ENCODE peak calls at places on chromosomes 16 and 17, in four cellular contexts. N is heart left ventricle, G is stomach, O is neural progenitor cell. S is an unnamed sample.

GRCh38 chr17:57939797-57940196 is 15.4 kb downstream of the CUEDC1 start:
- DNase-seq in G (no peak), O (no peak), N (peak; percentile 64), S (peak; percentile 85)

GRCh38 chr17:43403846-43404245 is 5.1 kb downstream of the ARL4D start:
- DNase-seq in N (no peak), G (no peak), O (peak; percentile 43), S (peak; percentile 49)

GRCh38 chr16:69187387-69187890 is 475 bp downstream of the SNTB2 start:
- DNase-seq in O (peak; percentile 78), N (peak; percentile 69), G (peak; percentile 60), S (peak; percentile 87)

GRCh38 chr16:69397821-69398521 is 12.2 kb upstream of the TERF2 start:
- DNase-seq in G (no peak), N (peak; percentile 41), O (peak; percentile 76), S (no peak)

GRCh38 chr16:49462356-49462988 is 88.9 kb downstream of the C16orf78 start:
- DNase-seq in N (peak; percentile 11), G (no peak), O (no peak), S (no peak)

GRCh38 chr17:33169580-33170285 is 123.4 kb downstream of the ASIC2 start:
- DNase-seq in O (no peak), N (no peak), G (no peak), S (no peak)

GRCh38 chr17:65374966-65375365 is 186.5 kb downstream of the AXIN2 start:
- DNase-seq in N (no peak), O (no peak), G (peak; percentile 61), S (no peak)

GRCh38 chr17:80782536-80783427 is 208.9 kb upstream of the CHMP6 start:
- DNase-seq in N (no peak), G (no peak), O (no peak), S (no peak)

GRCh38 chr17:28029033-28029432 is 13.4 kb upstream of the NLK start:
- DNase-seq in G (no peak), O (no peak), N (no peak), S (no peak)

GRCh38 chr17:80832266-80832676 is 159.4 kb upstream of the CHMP6 start:
- DNase-seq in G (no peak), O (peak; percentile 42), N (peak; percentile 48), S (peak; percentile 68)

GRCh38 chr16:18804540-18804939 is 3.2 kb upstream of the ARL6IP1 start:
- DNase-seq in N (no peak), O (peak; percentile 47), G (no peak), S (no peak)

GRCh38 chr16:67169642-67170167 is 633 bp upstream of the NOL3 start:
- DNase-seq in N (peak; percentile 72), G (no peak), O (peak; percentile 93), S (no peak)

GRCh38 chr17:68972119-68972704 is 17.0 kb upstream of the ABCA8 start:
- DNase-seq in N (no peak), O (peak; percentile 50), G (no peak), S (no peak)

GRCh38 chr17:44787271-44787940 is 28.6 kb downstream of the ADAM11 start:
- DNase-seq in O (no peak), G (no peak), N (no peak), S (peak; percentile 44)

GRCh38 chr17:67519801-67520251 is 142.7 kb downstream of the PITPNC1 start:
- DNase-seq in O (peak; percentile 29), N (no peak), G (no peak), S (no peak)

GRCh38 chr16:89210904-89211515 is 6.5 kb upstream of the ZNF778 start:
- DNase-seq in O (no peak), N (no peak), G (no peak), S (no peak)

GRCh38 chr17:67390006-67390645 is 13.0 kb downstream of the PITPNC1 start:
- DNase-seq in N (no peak), G (no peak), O (no peak), S (no peak)

GRCh38 chr17:31518478-31518877 is 127.0 kb downstream of the RAB11FIP4 start:
- DNase-seq in O (no peak), G (no peak), N (no peak), S (no peak)

GRCh38 chr17:61245706-61246135 is 153.9 kb upstream of the TBX2 start:
- DNase-seq in N (no peak), O (no peak), G (no peak), S (no peak)

GRCh38 chr17:46194393-46195216 is 1.4 kb upstream of the KANSL1 start:
- DNase-seq in G (no peak), N (no peak), O (peak; percentile 33), S (no peak)

GRCh38 chr16:31487720-31488629 is 5.1 kb downstream of the SLC5A2 start:
- DNase-seq in N (no peak), O (peak; percentile 76), G (peak; percentile 75), S (peak; percentile 88)

GRCh38 chr16:11114366-11115164 is 141.4 kb downstream of the SOCS1 start:
- DNase-seq in G (no peak), N (no peak), O (no peak), S (no peak)

GRCh38 chr17:75034236-75034908 is 12.4 kb downstream of the ATP5PD start:
- DNase-seq in O (peak; percentile 94), N (peak; percentile 88), G (peak; percentile 85), S (peak; percentile 93)

GRCh38 chr16:66344533-66345145 is 21.9 kb upstream of the CDH5 start:
- DNase-seq in N (no peak), G (no peak), O (peak; percentile 73), S (no peak)

GRCh38 chr17:63697341-63698286 is 2.3 kb downstream of the LIMD2 start:
- DNase-seq in N (peak; percentile 57), G (peak; percentile 73), O (peak; percentile 28), S (peak; percentile 85)

GRCh38 chr16:76176153-76176552 is 101.0 kb upstream of the CNTNAP4 start:
- DNase-seq in N (no peak), G (no peak), O (no peak), S (no peak)

GRCh38 chr17:79621151-79621940 is 10.5 kb upstream of the RBFOX3 start:
- DNase-seq in N (peak; percentile 9), G (no peak), O (no peak), S (peak; percentile 23)

GRCh38 chr17:82915010-82915696 is 75.3 kb upstream of the ZNF750 start:
- DNase-seq in G (no peak), N (no peak), O (no peak), S (peak; percentile 36)

GRCh38 chr16:52068447-52069074 is 478.4 kb downstream of the TOX3 start:
- DNase-seq in O (peak; percentile 72), G (peak; percentile 35), N (no peak), S (no peak)

GRCh38 chr16:64132686-64133085 is 989.2 kb downstream of the CDH11 start:
- DNase-seq in N (no peak), O (no peak), G (no peak), S (no peak)

GRCh38 chr17:66834919-66835454 is at the start of gene CACNG5:
- DNase-seq in G (no peak), N (no peak), O (peak; percentile 45), S (no peak)

GRCh38 chr16:65314246-65315003 is 192.6 kb upstream of the CDH11 start:
- DNase-seq in O (no peak), G (no peak), N (no peak), S (no peak)

GRCh38 chr16:89574681-89575246 is 794 bp upstream of the CPNE7 start:
- DNase-seq in N (no peak), O (peak; percentile 93), G (peak; percentile 77), S (peak; percentile 82)

GRCh38 chr17:70168979-70169706 is at the start of gene KCNJ2:
- DNase-seq in N (peak; percentile 94), G (peak; percentile 92), O (peak; percentile 95), S (peak; percentile 94)

GRCh38 chr16:30382398-30383015 is at the start of gene SEPTIN1:
- DNase-seq in O (no peak), N (peak; percentile 23), G (no peak), S (no peak)

GRCh38 chr17:77888242-77889134 is 70.0 kb upstream of the TNRC6C start:
- DNase-seq in O (no peak), N (no peak), G (no peak), S (peak; percentile 25)

GRCh38 chr16:68539704-68540370 is 746 bp downstream of the ZFP90 start:
- DNase-seq in G (no peak), N (no peak), O (peak; percentile 45), S (no peak)

GRCh38 chr17:74182041-74182783 is 21.3 kb upstream of the RPL38 start:
- DNase-seq in N (no peak), O (no peak), G (no peak), S (peak; percentile 54)

GRCh38 chr17:41511130-41511529 is 5.7 kb upstream of the KRT13 start:
- DNase-seq in N (no peak), O (peak; percentile 36), G (peak; percentile 53), S (no peak)

DNA sequence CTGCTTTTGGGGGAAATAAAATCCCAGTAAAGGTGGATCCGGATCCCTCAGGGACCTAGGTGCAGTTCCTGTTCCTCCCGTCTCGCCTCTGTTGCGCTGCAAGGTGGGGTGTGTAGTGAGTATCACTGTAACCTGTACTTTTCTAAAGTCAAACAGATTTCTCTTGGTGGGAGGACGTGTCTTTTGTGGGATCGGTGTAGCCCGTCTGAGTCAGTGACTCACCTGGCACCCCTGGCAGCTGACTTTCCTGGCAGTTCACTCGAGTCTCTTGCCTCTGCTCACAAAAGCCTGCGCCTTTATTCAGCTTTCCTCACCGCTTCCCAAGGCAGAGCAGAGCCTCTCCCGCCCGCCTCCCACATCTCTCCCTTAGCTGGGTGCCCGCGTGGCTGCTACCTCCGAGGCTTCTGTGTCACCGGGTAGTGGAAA is 85.7 kb downstream of the CMIP start:
- DNase-seq in N (no peak), O (no peak), G (no peak), S (peak; percentile 57)
- H3K4me1 ChIP-seq in N (peaks cover 10% of the 10 kb centered on the region), O (no peaks in the 10 kb centered on the region), G (peaks cover 20% of the 10 kb centered on the region), S (peaks cover 59% of the 10 kb centered on the region)

GRCh38 chr17:30133197-30133596 is 16.6 kb downstream of the NSRP1 start:
- DNase-seq in N (no peak), O (no peak), G (no peak), S (no peak)
- H3K36me3 ChIP-seq in N (peaks cover 66% of the 10 kb centered on the region), O (peaks cover 25% of the 10 kb centered on the region), G (peaks cover 3% of the 10 kb centered on the region), S (peaks cover 2% of the 10 kb centered on the region)

GRCh38 chr16:3864562-3864961 is 16.0 kb downstream of the CREBBP start:
- DNase-seq in O (no peak), G (no peak), N (no peak), S (no peak)
- H3K4me1 ChIP-seq in O (peaks cover 34% of the 10 kb centered on the region), G (peaks cover 47% of the 10 kb centered on the region), N (peaks cover 22% of the 10 kb centered on the region), S (peaks cover 7% of the 10 kb centered on the region)

GRCh38 chr16:25134306-25134705 is 22.8 kb downstream of the LCMT1 start:
- DNase-seq in G (no peak), O (no peak), N (no peak), S (no peak)
- H3K36me3 ChIP-seq in G (peaks cover 57% of the 10 kb centered on the region), O (no peaks in the 10 kb centered on the region), N (peaks cover 100% of the 10 kb centered on the region), S (peaks cover 9% of the 10 kb centered on the region)

GRCh38 chr17:18228176-18228682 is 2.8 kb downstream of the LLGL1 start:
- DNase-seq in O (no peak), N (no peak), G (no peak), S (no peak)
- H3K4me1 ChIP-seq in O (peaks cover 60% of the 10 kb centered on the region), N (no peaks in the 10 kb centered on the region), G (peaks cover 16% of the 10 kb centered on the region), S (peaks cover 6% of the 10 kb centered on the region)